ENCODE peak calls at places on chromosomes 4 and X, in eight cellular contexts. Z is SK-N-SH, B is hepatocyte, J is MM.1S, N is Karpas-422, L is OCI-LY7, Y is GM23248, Q is HCT116. G is an unnamed sample. For H3K9me2, the result is how much of the 10 kb centered on the place peaks cover.

GRCh38 chr4:162115323-162115722 is 48.5 kb downstream of the FSTL5 start:
- DNase-seq in L (no peak), Z (no peak), N (no peak), B (no peak), Q (no peak), Y (no peak), J (no peak), G (no peak)

GRCh38 chr4:166012129-166013078 is 139.4 kb downstream of the TLL1 start:
- DNase-seq in L (no peak), Q (no peak), B (no peak), Z (no peak), N (no peak), J (no peak), Y (no peak), G (peak)

GRCh38 chr4:154014401-154015105 is 225.7 kb upstream of the SFRP2 start:
- DNase-seq in N (no peak), Y (no peak), J (no peak), L (no peak), Z (no peak), B (no peak), Q (no peak), G (no peak)

GRCh38 chr4:78703079-78703478 is 73.1 kb upstream of the BMP2K start:
- DNase-seq in Q (no peak), J (no peak), B (no peak), N (no peak), Z (no peak), Y (no peak), L (no peak), G (no peak)

GRCh38 chr4:147787204-147787603 is 55.3 kb downstream of the ARHGAP10 start:
- DNase-seq in Q (no peak), B (no peak), J (no peak), N (no peak), Z (no peak), L (no peak), Y (peak), G (peak)

GRCh38 chrX:48558270-48558669 is 16.0 kb upstream of the RBM3 start:
- DNase-seq in N (no peak), Y (peak), Z (no peak), L (no peak), Q (no peak), B (no peak), J (no peak), G (peak)

GRCh38 chr4:15132739-15133138 is 130.5 kb downstream of the CPEB2 start:
- DNase-seq in L (no peak), Q (no peak), N (peak), Z (peak), J (no peak), Y (no peak), B (no peak), G (no peak)

GRCh38 chrX:129629837-129630236 is 24.9 kb downstream of the APLN start:
- DNase-seq in Z (no peak), L (no peak), N (no peak), Y (no peak), Q (no peak), B (no peak), J (no peak), G (no peak)

GRCh38 chrX:48516987-48517386 is 4.6 kb upstream of the EBP start:
- DNase-seq in J (no peak), Q (no peak), L (no peak), Z (no peak), B (no peak), Y (no peak), N (no peak), G (no peak)

GRCh38 chr4:79597266-79597665 is 189.2 kb upstream of the GK2 start:
- DNase-seq in Y (peak), Z (no peak), N (no peak), B (no peak), Q (no peak), J (no peak), L (no peak), G (no peak)

GRCh38 chrX:11789809-11790208 is 31.8 kb downstream of the MSL3 start:
- DNase-seq in L (peak), B (no peak), J (peak), Q (no peak), N (no peak), Z (no peak), Y (no peak), G (no peak)

GRCh38 chr4:15234585-15235126 is 193.2 kb upstream of the C1QTNF7 start:
- DNase-seq in Q (no peak), N (no peak), Z (no peak), J (no peak), B (peak), Y (peak), L (no peak), G (peak)

GRCh38 chr4:40316782-40317635 is 18.1 kb upstream of the CHRNA9 start:
- DNase-seq in Z (peak), L (peak), Y (peak), Q (peak), N (peak), B (peak), J (peak), G (peak)

DNA sequence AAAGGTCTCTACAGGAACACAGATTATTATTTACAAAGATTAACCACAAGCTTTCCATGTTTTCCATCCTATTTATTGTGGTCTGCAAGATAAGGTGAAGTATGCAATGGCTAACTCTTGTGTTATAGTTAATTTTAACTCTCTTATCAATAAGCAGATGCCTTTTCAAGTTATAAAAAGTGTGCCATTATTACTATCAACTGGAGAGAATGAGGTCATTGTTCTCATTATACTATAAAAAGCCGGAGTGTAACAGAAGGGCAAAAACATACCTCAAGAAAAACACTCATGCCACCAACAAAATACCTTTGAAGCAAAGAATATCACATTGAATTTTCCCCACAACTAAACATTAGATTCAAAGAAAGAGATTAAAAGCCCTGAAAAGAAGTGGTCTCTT is 52.0 kb upstream of the SORBS2 start:
- DNase-seq in Q (no peak), B (no peak), N (no peak), J (no peak), L (no peak), Z (no peak), Y (no peak), G (no peak)
- H3K9me2 ChIP-seq in Q (under half), B (under half), N (under half), J (under half), L (under half), Z (under half), Y (under half), G (under half)

DNA sequence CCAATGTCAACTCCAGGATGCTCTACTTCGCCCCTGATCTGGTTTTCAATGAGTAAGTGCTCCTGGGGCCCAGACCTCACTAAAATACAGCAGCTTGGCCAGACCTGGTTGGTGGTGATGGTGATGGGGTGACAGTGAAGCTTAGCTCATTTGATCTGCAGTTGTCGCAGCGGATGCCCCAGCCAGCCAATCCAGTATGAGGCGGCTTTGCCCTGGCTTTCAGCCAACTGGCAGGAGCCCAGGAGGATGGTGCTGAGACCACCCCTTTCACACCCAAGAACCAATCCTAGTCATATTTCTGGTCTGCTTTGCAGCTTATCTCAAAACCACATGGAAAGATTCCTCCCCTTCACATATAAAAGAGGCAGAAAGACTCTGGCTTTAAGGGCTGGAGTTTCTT is 173.8 kb downstream of the AR start:
- DNase-seq in B (no peak), N (no peak), L (no peak), Z (no peak), J (no peak), Q (no peak), Y (no peak), G (no peak)
- H3K9me2 ChIP-seq in B (under half), N (under half), L (under half), Z (under half), J (under half), Q (under half), Y (under half), G (under half)

GRCh38 chr4:184664445-184665210 is 15.1 kb downstream of the PRIMPOL start:
- DNase-seq in J (no peak), Q (no peak), B (no peak), L (peak), Z (peak), Y (peak), N (no peak), G (peak)
- H3K9me2 ChIP-seq in J (under half), Q (under half), B (under half), L (under half), Z (under half), Y (under half), N (under half), G (under half)

DNA sequence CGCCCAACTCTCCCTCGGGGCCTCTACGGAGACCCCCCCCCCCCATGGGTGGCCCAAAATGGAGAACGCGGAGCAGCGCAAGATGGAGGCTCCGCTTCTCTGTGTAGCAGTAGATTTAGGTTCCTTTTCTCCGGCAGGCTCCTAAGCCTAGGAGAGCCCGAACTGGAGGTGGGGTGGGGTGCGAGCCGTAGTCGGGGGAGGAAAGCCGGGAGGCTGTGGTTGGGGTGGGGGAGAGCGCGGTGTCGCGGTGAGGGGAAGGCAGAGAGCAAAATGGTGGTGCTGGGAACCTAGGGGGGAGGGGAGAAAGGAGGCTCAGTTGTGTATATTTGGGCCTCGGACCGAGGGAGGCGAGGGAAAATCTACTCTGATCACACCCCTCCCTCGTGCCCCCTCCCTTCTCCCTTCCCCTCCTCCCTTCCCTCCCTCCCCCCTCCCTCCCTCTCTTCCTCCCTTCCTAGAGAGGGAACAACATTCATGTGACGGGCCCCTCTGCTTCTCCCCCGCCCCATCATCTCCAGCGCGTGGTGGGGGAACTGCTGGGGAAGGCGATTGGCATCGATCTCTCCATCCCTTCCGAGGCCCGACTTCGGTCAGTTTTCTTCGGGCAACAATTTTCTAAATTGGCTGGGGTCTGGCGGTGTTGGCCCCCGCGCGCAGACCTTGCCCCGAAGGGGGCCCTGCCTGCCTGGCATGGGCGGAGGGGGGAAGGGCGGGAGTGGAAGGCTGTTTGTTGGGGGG is at the start of gene STAG2:
- DNase-seq in Y (peak), B (peak), N (peak), Q (peak), J (peak), Z (peak), L (peak), G (peak)
- H3K9me2 ChIP-seq in Y (under half), B (under half), N (under half), Q (under half), J (under half), Z (under half), L (under half), G (under half)

GRCh38 chr4:54806351-54806750 is 148.6 kb downstream of the KIT start:
- DNase-seq in N (no peak), Q (no peak), Z (no peak), L (no peak), J (no peak), B (no peak), Y (no peak), G (no peak)
- H3K9me2 ChIP-seq in N (under half), Q (under half), Z (under half), L (under half), J (under half), B (under half), Y (under half), G (under half)

GRCh38 chr4:89733936-89734335 is 103.0 kb downstream of the SNCA start:
- DNase-seq in Y (no peak), Z (no peak), L (no peak), J (no peak), N (no peak), B (no peak), Q (no peak), G (no peak)
- H3K9me2 ChIP-seq in Y (under half), Z (under half), L (under half), J (under half), N (under half), B (under half), Q (under half), G (under half)

GRCh38 chr4:159389756-159390155 is 286.9 kb downstream of the RAPGEF2 start:
- DNase-seq in B (no peak), Q (no peak), Y (no peak), J (no peak), L (no peak), Z (no peak), N (no peak), G (no peak)
- H3K9me2 ChIP-seq in B (under half), Q (under half), Y (under half), J (under half), L (under half), Z (under half), N (under half), G (under half)

GRCh38 chrX:103774070-103774642 is 2.5 kb upstream of the PLP1 start:
- DNase-seq in Z (peak), J (peak), B (peak), Y (peak), Q (peak), N (peak), L (peak), G (peak)

GRCh38 chrX:103776586-103776985 is at the start of gene PLP1:
- DNase-seq in J (no peak), B (no peak), L (no peak), Y (no peak), Q (no peak), N (no peak), Z (no peak), G (no peak)

GRCh38 chrX:103779156-103779555 is 2.5 kb downstream of the PLP1 start:
- DNase-seq in L (no peak), N (no peak), Q (no peak), Y (peak), Z (peak), J (no peak), B (no peak), G (no peak)

GRCh38 chrX:103773445-103773844 is 3.2 kb upstream of the PLP1 start:
- DNase-seq in B (no peak), J (no peak), L (no peak), N (no peak), Q (no peak), Z (no peak), Y (no peak), G (no peak)
- H3K9me2 ChIP-seq in B (under half), J (under half), L (under half), N (under half), Q (under half), Z (under half), Y (under half), G (under half)

DNA sequence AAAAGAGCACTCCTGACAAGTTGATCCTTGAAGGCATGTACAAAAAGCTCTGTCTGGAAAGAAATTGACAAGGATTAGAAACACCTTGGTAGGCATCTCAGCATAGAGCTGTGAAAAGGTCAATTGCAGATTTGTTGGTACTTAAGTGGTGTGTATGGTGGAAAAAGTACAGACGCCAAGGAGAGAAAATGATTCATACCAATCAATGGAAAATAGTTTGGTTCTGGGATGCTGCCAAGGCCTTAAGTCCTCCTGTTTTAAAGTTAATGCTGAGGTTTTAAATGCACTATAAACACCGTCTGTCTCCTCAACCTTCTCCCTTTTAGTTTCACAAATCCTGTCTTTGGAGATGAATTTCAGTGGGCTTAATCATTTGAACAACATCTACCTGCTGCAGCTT is 524.1 kb downstream of the IL15 start:
- DNase-seq in J (no peak), N (no peak), Y (no peak), B (peak), Q (no peak), L (no peak), Z (no peak), G (no peak)
- H3K9me2 ChIP-seq in J (under half), N (under half), Y (under half), B (under half), Q (under half), L (under half), Z (under half), G (under half)

G was measured in PC-3.